ENCODE peak calls at places on chromosome 5, in seven cellular contexts. One of them, this sample, is unnamed.

GRCh38 chr5:136080483-136081180 is 51.8 kb downstream of the TGFBI start:
- DNase-seq in RKO: peak
- DNase-seq in stimulated activated CD4-positive, alpha-beta T cell treated with anti-CD3 and anti-CD28 coated beads, Interleukin-1b, Interleukin-23, amount 100 ng/mL, for 4 hours: peak
- DNase-seq in NCI-H510A treated with DMSO at 0.1 percent for 48 hours: no peak
- DNase-seq in HEK293T: no peak
- DNase-seq in fibroblast of lung: peak
- DNase-seq in OCI-LY7: no peak
- DNase-seq in this sample: peak

GRCh38 chr5:72831685-72832084 is 15.2 kb downstream of the TNPO1 start:
- DNase-seq in RKO: no peak
- DNase-seq in stimulated activated CD4-positive, alpha-beta T cell treated with anti-CD3 and anti-CD28 coated beads, Interleukin-1b, Interleukin-23, amount 100 ng/mL, for 4 hours: no peak
- DNase-seq in NCI-H510A treated with DMSO at 0.1 percent for 48 hours: no peak
- DNase-seq in HEK293T: no peak
- DNase-seq in fibroblast of lung: no peak
- DNase-seq in OCI-LY7: no peak
- DNase-seq in this sample: no peak

GRCh38 chr5:140571105-140571504 is 6.5 kb downstream of the SLC35A4 start:
- DNase-seq in RKO: no peak
- DNase-seq in stimulated activated CD4-positive, alpha-beta T cell treated with anti-CD3 and anti-CD28 coated beads, Interleukin-1b, Interleukin-23, amount 100 ng/mL, for 4 hours: no peak
- DNase-seq in NCI-H510A treated with DMSO at 0.1 percent for 48 hours: no peak
- DNase-seq in HEK293T: no peak
- DNase-seq in fibroblast of lung: no peak
- DNase-seq in OCI-LY7: no peak
- DNase-seq in this sample: no peak

GRCh38 chr5:38193015-38193581 is 65.3 kb upstream of the EGFLAM start:
- DNase-seq in RKO: peak
- DNase-seq in stimulated activated CD4-positive, alpha-beta T cell treated with anti-CD3 and anti-CD28 coated beads, Interleukin-1b, Interleukin-23, amount 100 ng/mL, for 4 hours: peak
- DNase-seq in NCI-H510A treated with DMSO at 0.1 percent for 48 hours: peak
- DNase-seq in HEK293T: peak
- DNase-seq in fibroblast of lung: peak
- DNase-seq in OCI-LY7: peak
- DNase-seq in this sample: peak

GRCh38 chr5:33008751-33009418 is 297.8 kb downstream of the NPR3 start:
- DNase-seq in RKO: no peak
- DNase-seq in stimulated activated CD4-positive, alpha-beta T cell treated with anti-CD3 and anti-CD28 coated beads, Interleukin-1b, Interleukin-23, amount 100 ng/mL, for 4 hours: no peak
- DNase-seq in NCI-H510A treated with DMSO at 0.1 percent for 48 hours: no peak
- DNase-seq in HEK293T: no peak
- DNase-seq in fibroblast of lung: peak
- DNase-seq in OCI-LY7: no peak
- DNase-seq in this sample: no peak

GRCh38 chr5:43623048-43623447 is 20.1 kb downstream of the NNT start:
- DNase-seq in RKO: no peak
- DNase-seq in stimulated activated CD4-positive, alpha-beta T cell treated with anti-CD3 and anti-CD28 coated beads, Interleukin-1b, Interleukin-23, amount 100 ng/mL, for 4 hours: no peak
- DNase-seq in NCI-H510A treated with DMSO at 0.1 percent for 48 hours: no peak
- DNase-seq in HEK293T: no peak
- DNase-seq in fibroblast of lung: no peak
- DNase-seq in OCI-LY7: no peak
- DNase-seq in this sample: no peak

GRCh38 chr5:54249210-54250028 is 61.0 kb downstream of the ARL15 start:
- DNase-seq in RKO: no peak
- DNase-seq in stimulated activated CD4-positive, alpha-beta T cell treated with anti-CD3 and anti-CD28 coated beads, Interleukin-1b, Interleukin-23, amount 100 ng/mL, for 4 hours: peak
- DNase-seq in NCI-H510A treated with DMSO at 0.1 percent for 48 hours: peak
- DNase-seq in HEK293T: peak
- DNase-seq in fibroblast of lung: peak
- DNase-seq in OCI-LY7: peak
- DNase-seq in this sample: no peak

GRCh38 chr5:554284-554988 is 30.2 kb upstream of the SLC9A3 start:
- DNase-seq in RKO: no peak
- DNase-seq in stimulated activated CD4-positive, alpha-beta T cell treated with anti-CD3 and anti-CD28 coated beads, Interleukin-1b, Interleukin-23, amount 100 ng/mL, for 4 hours: no peak
- DNase-seq in NCI-H510A treated with DMSO at 0.1 percent for 48 hours: no peak
- DNase-seq in HEK293T: no peak
- DNase-seq in fibroblast of lung: no peak
- DNase-seq in OCI-LY7: no peak
- DNase-seq in this sample: no peak

GRCh38 chr5:119458911-119459632 is 6.8 kb downstream of the HSD17B4 start:
- DNase-seq in RKO: no peak
- DNase-seq in stimulated activated CD4-positive, alpha-beta T cell treated with anti-CD3 and anti-CD28 coated beads, Interleukin-1b, Interleukin-23, amount 100 ng/mL, for 4 hours: no peak
- DNase-seq in NCI-H510A treated with DMSO at 0.1 percent for 48 hours: no peak
- DNase-seq in HEK293T: no peak
- DNase-seq in fibroblast of lung: no peak
- DNase-seq in OCI-LY7: peak
- DNase-seq in this sample: no peak

This sample was measured in head of caudate nucleus.